ENCODE peak calls at places on chromosomes 2 and 18, in five cellular contexts. One of them, this sample, is unnamed.
A peak's percentile ranks its signal among the peaks of the same experiment; 100 is the strongest.

GRCh38 chr18:62399781-62400308 is 74.7 kb downstream of the TNFRSF11A start:
- DNase-seq in GM23248: peak; percentile 12
- DNase-seq in PC-3: peak; percentile 93
- DNase-seq in MM.1S: no peak
- DNase-seq in HepG2: peak; percentile 79
- DNase-seq in this sample: no peak

GRCh38 chr2:168773719-168774521 is 28.5 kb upstream of the NOSTRIN start:
- DNase-seq in GM23248: peak; percentile 82
- DNase-seq in PC-3: peak; percentile 83
- DNase-seq in MM.1S: peak; percentile 51
- DNase-seq in HepG2: peak; percentile 71
- DNase-seq in this sample: no peak

GRCh38 chr2:17538844-17539554 is 1.5 kb upstream of the VSNL1 start:
- DNase-seq in GM23248: peak; percentile 77
- DNase-seq in PC-3: no peak
- DNase-seq in MM.1S: peak; percentile 59
- DNase-seq in HepG2: peak; percentile 83
- DNase-seq in this sample: no peak

GRCh38 chr2:47964722-47965434 is 58.6 kb upstream of the FBXO11 start:
- DNase-seq in GM23248: no peak
- DNase-seq in PC-3: peak; percentile 20
- DNase-seq in MM.1S: peak; percentile 33
- DNase-seq in HepG2: no peak
- DNase-seq in this sample: no peak

GRCh38 chr2:234240917-234241316 is 190.4 kb downstream of the SPP2 start:
- DNase-seq in GM23248: peak; percentile 80
- DNase-seq in PC-3: peak; percentile 65
- DNase-seq in MM.1S: no peak
- DNase-seq in HepG2: no peak
- DNase-seq in this sample: no peak

GRCh38 chr2:236852100-236852976 is 233.4 kb upstream of the COPS8 start:
- DNase-seq in GM23248: no peak
- DNase-seq in PC-3: no peak
- DNase-seq in MM.1S: no peak
- DNase-seq in HepG2: no peak
- DNase-seq in this sample: no peak

GRCh38 chr18:34223893-34224422 is 755 bp downstream of the NOL4 start:
- DNase-seq in GM23248: peak; percentile 3
- DNase-seq in PC-3: no peak
- DNase-seq in MM.1S: no peak
- DNase-seq in HepG2: no peak
- DNase-seq in this sample: no peak

GRCh38 chr2:117359266-117359970 is 455.1 kb upstream of the DDX18 start:
- DNase-seq in GM23248: no peak
- DNase-seq in PC-3: no peak
- DNase-seq in MM.1S: no peak
- DNase-seq in HepG2: no peak
- DNase-seq in this sample: no peak

GRCh38 chr2:52396836-52397235 is 1364.9 kb upstream of the NRXN1 start:
- DNase-seq in GM23248: no peak
- DNase-seq in PC-3: no peak
- DNase-seq in MM.1S: no peak
- DNase-seq in HepG2: no peak
- DNase-seq in this sample: no peak

GRCh38 chr2:9179572-9180201 is 26.9 kb upstream of the ASAP2 start:
- DNase-seq in GM23248: peak; percentile 99
- DNase-seq in PC-3: peak; percentile 97
- DNase-seq in MM.1S: no peak
- DNase-seq in HepG2: peak; percentile 78
- DNase-seq in this sample: no peak

GRCh38 chr18:48433541-48433940 is 24.4 kb upstream of the ZBTB7C start:
- DNase-seq in GM23248: peak; percentile 47
- DNase-seq in PC-3: peak; percentile 23
- DNase-seq in MM.1S: no peak
- DNase-seq in HepG2: no peak
- DNase-seq in this sample: no peak

GRCh38 chr2:160736629-160737028 is 243.0 kb upstream of the RBMS1 start:
- DNase-seq in GM23248: peak; percentile 70
- DNase-seq in PC-3: peak; percentile 78
- DNase-seq in MM.1S: no peak
- DNase-seq in HepG2: no peak
- DNase-seq in this sample: no peak

GRCh38 chr18:10805587-10806088 is 279.8 kb downstream of the NAPG start:
- DNase-seq in GM23248: no peak
- DNase-seq in PC-3: no peak
- DNase-seq in MM.1S: no peak
- DNase-seq in HepG2: no peak
- DNase-seq in this sample: no peak

GRCh38 chr2:240933966-240934700 is 28.0 kb downstream of the CROCC2 start:
- DNase-seq in GM23248: no peak
- DNase-seq in PC-3: no peak
- DNase-seq in MM.1S: no peak
- DNase-seq in HepG2: no peak
- DNase-seq in this sample: no peak

GRCh38 chr18:79566841-79567370 is 112.7 kb upstream of the CTDP1 start:
- DNase-seq in GM23248: no peak
- DNase-seq in PC-3: no peak
- DNase-seq in MM.1S: no peak
- DNase-seq in HepG2: no peak
- DNase-seq in this sample: no peak

DNA sequence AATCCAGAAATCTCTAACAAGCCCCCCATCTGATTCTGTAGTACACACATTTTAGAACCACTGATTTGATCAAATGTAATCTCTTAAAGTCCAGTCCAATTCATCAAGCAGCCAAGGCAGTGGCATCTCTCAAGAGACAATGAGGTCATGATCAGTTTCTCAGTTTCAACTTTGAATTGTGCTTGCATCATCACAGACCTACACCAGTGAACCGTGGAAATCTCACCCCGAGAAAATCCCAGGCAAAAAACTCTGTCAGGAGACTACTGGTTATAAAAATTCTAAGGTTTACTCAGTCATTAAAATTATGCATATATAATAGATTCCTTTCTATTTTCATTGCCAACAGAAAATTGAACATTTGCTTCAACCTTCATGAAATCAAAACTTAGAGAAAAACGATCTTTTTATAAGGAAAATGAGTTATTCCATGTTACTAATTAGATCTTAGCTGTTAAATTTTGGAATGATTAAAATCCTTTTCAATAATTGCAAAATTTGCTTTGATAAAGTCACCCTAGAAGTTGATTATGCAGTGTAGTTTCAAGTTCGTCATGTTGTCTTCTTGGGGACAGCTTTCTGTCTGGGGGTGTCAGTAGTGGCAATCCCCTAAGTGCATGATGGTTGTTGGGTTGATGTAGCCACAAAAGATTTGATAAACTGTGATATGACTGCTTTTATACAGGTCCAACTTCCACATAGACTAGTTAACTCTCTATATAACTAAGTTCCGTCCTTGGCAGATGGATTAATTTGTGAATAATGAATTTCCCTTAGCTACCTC is 235.0 kb downstream of the CAMKMT start:
- DNase-seq in GM23248: no peak
- DNase-seq in PC-3: no peak
- DNase-seq in MM.1S: peak; percentile 34
- DNase-seq in HepG2: no peak
- DNase-seq in this sample: no peak
- H3K4me3 ChIP-seq in GM23248: no peak overlapping the region
- H3K4me3 ChIP-seq in PC-3: no peak overlapping the region
- H3K4me3 ChIP-seq in MM.1S: no peak overlapping the region
- H3K4me3 ChIP-seq in HepG2: no peak overlapping the region
- H3K4me3 ChIP-seq in this sample: no peak overlapping the region

DNA sequence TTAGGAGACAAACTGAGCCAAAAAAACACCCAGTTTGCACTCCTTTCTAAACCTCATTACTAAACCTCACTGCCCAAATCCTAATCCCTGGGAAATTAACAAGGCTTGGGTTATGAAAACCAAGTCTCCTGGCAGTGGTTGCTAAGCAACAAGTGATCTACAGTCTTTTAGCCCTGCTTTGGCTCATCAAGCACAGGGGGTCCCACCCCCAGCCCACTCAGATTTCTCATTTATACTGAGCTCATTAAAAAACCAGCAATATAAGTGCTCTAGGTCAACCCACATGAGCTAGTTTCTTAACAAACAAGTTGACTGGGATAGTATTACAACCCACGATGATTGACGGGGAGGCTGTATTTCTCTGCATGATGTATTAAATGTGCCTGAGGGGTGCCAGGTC is 18.4 kb downstream of the DNER start:
- DNase-seq in GM23248: no peak
- DNase-seq in PC-3: no peak
- DNase-seq in MM.1S: no peak
- DNase-seq in HepG2: no peak
- DNase-seq in this sample: no peak
- TF ChIP-seq EZH2 in GM23248: no peak
- TF ChIP-seq EZH2 in PC-3: no peak
- TF ChIP-seq EZH2 in MM.1S: no peak
- TF ChIP-seq EZH2 in HepG2: no peak
- TF ChIP-seq EZH2 in this sample: no peak

DNA sequence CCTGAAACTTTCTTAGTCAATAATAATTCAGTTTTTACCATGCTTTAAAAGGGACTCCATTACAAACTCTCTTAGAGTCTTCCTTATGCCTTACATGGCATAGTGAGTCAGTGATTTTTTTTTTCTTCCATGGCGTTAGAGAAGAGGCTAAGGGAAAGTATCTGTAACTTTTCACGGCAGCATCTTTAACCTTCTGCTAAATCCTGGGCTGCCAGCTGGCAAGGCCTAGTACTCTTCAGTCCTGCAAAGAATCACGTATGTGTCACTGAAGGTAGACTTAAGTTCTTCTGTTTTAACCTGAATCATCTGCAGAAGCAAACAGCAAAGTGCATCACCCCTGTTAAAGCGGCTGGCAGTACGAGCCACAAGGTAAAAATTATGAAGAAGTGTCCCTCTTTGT is 286.3 kb upstream of the FN1 start:
- DNase-seq in GM23248: no peak
- DNase-seq in PC-3: no peak
- DNase-seq in MM.1S: no peak
- DNase-seq in HepG2: no peak
- DNase-seq in this sample: no peak
- H3K4me3 ChIP-seq in GM23248: no peak overlapping the region
- H3K4me3 ChIP-seq in PC-3: no peak overlapping the region
- H3K4me3 ChIP-seq in MM.1S: no peak overlapping the region
- H3K4me3 ChIP-seq in HepG2: no peak overlapping the region
- H3K4me3 ChIP-seq in this sample: no peak overlapping the region

GRCh38 chr2:232386740-232387450 is 8.3 kb downstream of the ALPP start:
- DNase-seq in GM23248: peak; percentile 15
- DNase-seq in PC-3: no peak
- DNase-seq in MM.1S: no peak
- DNase-seq in HepG2: no peak
- DNase-seq in this sample: no peak
- TF ChIP-seq EZH2 in GM23248: no peak
- TF ChIP-seq EZH2 in PC-3: no peak
- TF ChIP-seq EZH2 in MM.1S: no peak
- TF ChIP-seq EZH2 in HepG2: no peak
- TF ChIP-seq EZH2 in this sample: no peak

GRCh38 chr2:118853129-118853640 is 5.7 kb upstream of the EN1 start:
- DNase-seq in GM23248: no peak
- DNase-seq in PC-3: no peak
- DNase-seq in MM.1S: no peak
- DNase-seq in HepG2: no peak
- DNase-seq in this sample: no peak

GRCh38 chr2:118853647-118854367 is 6.4 kb upstream of the EN1 start:
- DNase-seq in GM23248: no peak
- DNase-seq in PC-3: no peak
- DNase-seq in MM.1S: no peak
- DNase-seq in HepG2: no peak
- DNase-seq in this sample: no peak

GRCh38 chr2:118855451-118856279 is 8.2 kb upstream of the EN1 start:
- DNase-seq in GM23248: peak; percentile 94
- DNase-seq in PC-3: peak; percentile 88
- DNase-seq in MM.1S: peak; percentile 84
- DNase-seq in HepG2: peak; percentile 60
- DNase-seq in this sample: no peak

GRCh38 chr2:118856330-118856977 is 9.0 kb upstream of the EN1 start:
- DNase-seq in GM23248: no peak
- DNase-seq in PC-3: no peak
- DNase-seq in MM.1S: no peak
- DNase-seq in HepG2: no peak
- DNase-seq in this sample: no peak

GRCh38 chr2:118854507-118855300 is 7.3 kb upstream of the EN1 start:
- DNase-seq in GM23248: no peak
- DNase-seq in PC-3: no peak
- DNase-seq in MM.1S: no peak
- DNase-seq in HepG2: no peak
- DNase-seq in this sample: no peak
- H3K4me3 ChIP-seq in GM23248: peak overlapping the region; percentile 73
- H3K4me3 ChIP-seq in PC-3: peak overlapping the region; percentile 72
- H3K4me3 ChIP-seq in MM.1S: peak overlapping the region; percentile 76
- H3K4me3 ChIP-seq in HepG2: no peak overlapping the region
- H3K4me3 ChIP-seq in this sample: no peak overlapping the region

This sample was measured in SK-N-MC.